ENCODE peak calls at places on chromosomes 7 and 10, in four cellular contexts. R is GM12878, X is K562, Y is HL-60. P is an unnamed sample.

GRCh38 chr10:14732146-14732545 is 42.6 kb downstream of the FAM107B start:
- DNase-seq in R (no peak), X (no peak), Y (no peak), P (no peak)

GRCh38 chr7:151276651-151277590 is 28.4 kb upstream of the SMARCD3 start:
- DNase-seq in R (no peak), X (peak), Y (peak), P (peak)

GRCh38 chr10:50592961-50593418 is 30.8 kb downstream of the SGMS1 start:
- DNase-seq in R (no peak), X (peak), Y (no peak), P (no peak)

GRCh38 chr10:119408969-119409371 is 133.5 kb downstream of the RGS10 start:
- DNase-seq in R (no peak), X (no peak), Y (no peak), P (no peak)

GRCh38 chr10:2784766-2785165 is 282.6 kb upstream of the PFKP start:
- DNase-seq in R (no peak), X (no peak), Y (no peak), P (no peak)

GRCh38 chr7:102991540-102992214 is 78.9 kb downstream of the LRRC17 start:
- DNase-seq in R (no peak), X (peak), Y (no peak), P (no peak)

GRCh38 chr10:80684217-80684616 is 146.5 kb downstream of the SH2D4B start:
- DNase-seq in R (no peak), X (peak), Y (no peak), P (no peak)

GRCh38 chr7:130084037-130084875 is 13.9 kb downstream of the KLHDC10 start:
- DNase-seq in R (no peak), X (no peak), Y (no peak), P (no peak)

GRCh38 chr10:16854623-16855022 is 37.4 kb upstream of the RSU1 start:
- DNase-seq in R (no peak), X (no peak), Y (no peak), P (no peak)

GRCh38 chr10:12322583-12323131 is 26.7 kb upstream of the CAMK1D start:
- DNase-seq in R (no peak), X (no peak), Y (no peak), P (no peak)

GRCh38 chr10:124952123-124952522 is 10.2 kb downstream of the ZRANB1 start:
- DNase-seq in R (no peak), X (peak), Y (no peak), P (no peak)

GRCh38 chr7:66374141-66374540 is 169.0 kb downstream of the TPST1 start:
- DNase-seq in R (no peak), X (no peak), Y (peak), P (no peak)

GRCh38 chr10:69316313-69317059 is 38.2 kb downstream of the HK1 start:
- DNase-seq in R (no peak), X (no peak), Y (no peak), P (no peak)

GRCh38 chr7:114414151-114415053 is at the start of gene FOXP2:
- DNase-seq in R (no peak), X (no peak), Y (no peak), P (no peak)

GRCh38 chr10:83801983-83802382 is 337.3 kb upstream of the GHITM start:
- DNase-seq in R (no peak), X (no peak), Y (no peak), P (no peak)

GRCh38 chr10:87798082-87798481 is 19.9 kb downstream of the ATAD1 start:
- DNase-seq in R (no peak), X (no peak), Y (no peak), P (no peak)

GRCh38 chr10:35642023-35642792 is at the start of gene FZD8:
- DNase-seq in R (no peak), X (peak), Y (peak), P (peak)

GRCh38 chr10:35640474-35640873 is 1.6 kb downstream of the FZD8 start:
- DNase-seq in R (no peak), X (peak), Y (peak), P (peak)

GRCh38 chr10:35639651-35640311 is 2.3 kb downstream of the FZD8 start:
- DNase-seq in R (no peak), X (no peak), Y (no peak), P (no peak)

GRCh38 chr10:35641430-35642015 is 573 bp downstream of the FZD8 start:
- DNase-seq in R (no peak), X (peak), Y (no peak), P (peak)

DNA sequence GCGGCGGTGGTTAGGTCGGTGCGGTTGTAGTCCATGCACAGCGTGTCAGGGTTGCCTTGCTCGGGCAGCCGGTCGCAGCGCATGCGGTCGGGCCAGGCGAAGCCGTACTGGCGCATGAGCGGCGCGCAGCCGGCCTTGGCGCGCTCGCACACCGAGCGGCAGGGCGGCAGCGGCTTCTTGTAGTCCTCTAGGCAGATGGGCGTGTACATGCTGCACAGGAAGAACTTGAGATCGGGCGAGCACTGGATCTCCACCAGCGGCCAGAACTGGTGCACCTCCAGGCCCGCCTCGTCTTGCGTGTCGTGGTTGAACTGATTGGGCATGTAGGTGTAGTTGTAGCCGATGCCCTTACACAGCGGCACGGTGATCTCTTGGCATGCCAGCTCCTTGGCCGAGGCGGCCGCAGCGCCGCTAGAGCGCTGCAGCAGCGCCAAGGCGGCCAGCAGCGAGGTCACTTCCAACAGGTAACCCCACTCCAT is 1.1 kb downstream of the FZD8 start:
- DNase-seq in R (no peak), X (no peak), Y (peak), P (peak)
- TF ChIP-seq POLR2AphosphoS5 in R (no peak), X (no peak), Y (no peak), P (no peak)

GRCh38 chr7:74454059-74454947 is 597 bp downstream of the GTF2IRD1 start:
- DNase-seq in R (no peak), X (no peak), Y (no peak), P (no peak)
- TF ChIP-seq SPI1 in R (no peak), X (no peak), Y (no peak), P (no peak)

DNA sequence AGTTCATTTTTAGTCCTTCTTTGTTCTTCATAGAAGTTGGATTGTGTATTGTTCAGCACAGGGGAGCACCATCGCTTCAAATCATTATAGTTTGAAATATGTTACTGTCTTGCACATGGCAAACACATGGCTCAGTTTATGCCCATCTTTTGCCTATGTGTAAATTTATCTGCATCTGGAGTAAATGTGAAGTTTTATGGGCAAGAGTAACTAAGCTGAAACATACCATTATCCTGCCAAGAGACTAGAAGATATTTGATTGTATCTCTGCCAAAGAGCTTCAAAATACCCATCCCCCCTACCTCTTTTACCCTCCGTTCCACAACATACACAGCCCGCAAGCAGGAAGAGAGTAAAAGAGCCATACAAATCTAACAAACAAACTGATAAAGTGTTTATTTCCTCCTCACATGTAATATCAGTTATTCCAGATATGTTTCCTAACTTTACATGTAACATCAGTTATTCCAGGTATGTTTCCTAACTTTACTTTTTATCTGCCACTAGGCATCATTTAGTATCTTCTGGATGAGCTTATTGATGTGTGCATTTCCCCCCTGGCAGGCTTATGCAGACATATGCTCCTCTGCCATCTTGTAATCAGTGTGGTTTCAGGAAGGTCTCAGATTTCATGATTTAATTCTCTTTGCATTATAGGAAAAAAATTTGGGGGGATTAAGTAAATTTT is 127.7 kb downstream of the SRI start:
- DNase-seq in R (no peak), X (no peak), Y (no peak), P (no peak)
- TF ChIP-seq POLR2AphosphoS5 in R (no peak), X (no peak), Y (no peak), P (no peak)

GRCh38 chr10:62183857-62184805 is 84.5 kb downstream of the RTKN2 start:
- DNase-seq in R (no peak), X (no peak), Y (no peak), P (no peak)

GRCh38 chr10:62185914-62186692 is 82.5 kb downstream of the RTKN2 start:
- DNase-seq in R (no peak), X (no peak), Y (no peak), P (no peak)

GRCh38 chr10:62182595-62182994 is 86.0 kb downstream of the RTKN2 start:
- DNase-seq in R (no peak), X (no peak), Y (no peak), P (no peak)

GRCh38 chr10:62182171-62182570 is 86.5 kb downstream of the RTKN2 start:
- DNase-seq in R (no peak), X (no peak), Y (no peak), P (no peak)

GRCh38 chr10:62183442-62183841 is 85.2 kb downstream of the RTKN2 start:
- DNase-seq in R (peak), X (no peak), Y (no peak), P (peak)
- TF ChIP-seq SPI1 in R (no peak), X (no peak), Y (no peak), P (no peak)

GRCh38 chr10:71007516-71007915 is 119.2 kb upstream of the PCBD1 start:
- DNase-seq in R (no peak), X (no peak), Y (no peak), P (no peak)
- TF ChIP-seq POLR2AphosphoS5 in R (no peak), X (no peak), Y (no peak), P (no peak)

GRCh38 chr7:132239422-132239994 is 336.8 kb downstream of the PLXNA4 start:
- DNase-seq in R (no peak), X (no peak), Y (no peak), P (no peak)

GRCh38 chr7:132240262-132240661 is 336.0 kb downstream of the PLXNA4 start:
- DNase-seq in R (no peak), X (no peak), Y (no peak), P (no peak)

GRCh38 chr7:132243463-132243862 is 332.8 kb downstream of the PLXNA4 start:
- DNase-seq in R (no peak), X (no peak), Y (no peak), P (no peak)

GRCh38 chr7:132242192-132242812 is 334.0 kb downstream of the PLXNA4 start:
- DNase-seq in R (no peak), X (no peak), Y (no peak), P (no peak)

GRCh38 chr7:132240821-132241422 is 335.3 kb downstream of the PLXNA4 start:
- DNase-seq in R (no peak), X (no peak), Y (no peak), P (no peak)
- TF ChIP-seq SPI1 in R (peak), X (no peak), Y (no peak), P (peak)

DNA sequence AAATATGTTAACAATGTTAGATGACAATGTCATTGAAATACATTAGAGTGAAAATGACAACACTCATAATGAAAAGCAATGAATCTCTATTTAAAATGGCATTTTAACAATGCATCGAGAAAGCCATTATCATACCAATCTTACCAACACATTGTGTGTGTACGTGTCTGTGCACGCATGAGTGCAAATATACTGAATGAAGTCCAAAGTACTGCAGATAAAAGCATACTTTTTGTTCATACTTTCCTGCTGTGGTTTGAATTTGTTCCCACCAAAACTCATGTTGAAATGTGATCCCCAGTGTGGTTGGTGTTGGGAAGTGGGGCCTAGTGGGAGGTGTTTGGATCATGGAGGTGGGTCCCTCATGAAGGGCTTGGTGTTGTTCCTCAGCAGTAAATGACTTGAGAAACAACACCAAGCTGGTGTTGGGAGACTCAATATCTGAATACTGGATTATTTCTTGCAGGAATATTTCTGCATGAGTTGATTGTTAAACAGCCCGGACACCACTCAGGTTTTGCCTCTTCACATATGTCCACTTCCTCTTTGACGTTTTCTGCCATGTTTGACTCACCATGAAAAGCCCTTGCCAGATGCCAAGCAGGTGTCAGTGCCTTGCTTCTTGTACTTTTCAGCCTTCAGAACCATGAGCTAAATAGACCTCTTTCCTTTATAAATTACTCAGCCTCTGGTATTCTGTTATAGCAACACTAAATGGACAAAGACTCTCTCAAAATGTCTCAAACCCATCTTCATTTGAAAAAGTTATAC is 24.5 kb upstream of the MACC1 start:
- DNase-seq in R (peak), X (no peak), Y (peak), P (no peak)
- TF ChIP-seq POLR2AphosphoS5 in R (no peak), X (no peak), Y (no peak), P (no peak)